ENCODE peak calls at places on chromosomes 7 and 10, in five cellular contexts. H, Z, A, U and N are unnamed samples. For H3K27me3, the result is how much of the 10 kb centered on the place peaks cover.

GRCh38 chr10:125123363-125124113 is 36.8 kb downstream of the CTBP2 start:
- DNase-seq in H (peak), Z (peak), A (no peak), U (no peak), N (peak)

GRCh38 chr10:74544106-74544505 is 282.3 kb upstream of the KAT6B start:
- DNase-seq in H (no peak), Z (no peak), A (no peak), U (no peak), N (no peak)

GRCh38 chr10:5887029-5887428 is 2.7 kb downstream of the ANKRD16 start:
- DNase-seq in H (no peak), Z (no peak), A (no peak), U (no peak), N (no peak)

GRCh38 chr7:4020086-4020485 is 662.0 kb upstream of the FOXK1 start:
- DNase-seq in H (no peak), Z (no peak), A (no peak), U (no peak), N (no peak)

GRCh38 chr10:819326-819725 is 112.2 kb downstream of the LARP4B start:
- DNase-seq in H (no peak), Z (peak), A (no peak), U (no peak), N (no peak)

GRCh38 chr7:139698278-139698677 is 79.5 kb downstream of the HIPK2 start:
- DNase-seq in H (no peak), Z (no peak), A (no peak), U (no peak), N (no peak)

GRCh38 chr7:155381852-155382801 is 75.8 kb upstream of the EN2 start:
- DNase-seq in H (no peak), Z (no peak), A (no peak), U (no peak), N (no peak)

GRCh38 chr10:15168296-15168780 is at the start of gene NMT2:
- DNase-seq in H (no peak), Z (no peak), A (no peak), U (peak), N (peak)

GRCh38 chr10:122263971-122264370 is 7.1 kb upstream of the BTBD16 start:
- DNase-seq in H (no peak), Z (peak), A (peak), U (no peak), N (no peak)

GRCh38 chr7:155495440-155496248 is 37.7 kb downstream of the EN2 start:
- DNase-seq in H (no peak), Z (no peak), A (no peak), U (no peak), N (no peak)

GRCh38 chr7:141076377-141076776 is 2.5 kb downstream of the TMEM178B start:
- DNase-seq in H (no peak), Z (no peak), A (no peak), U (no peak), N (no peak)

GRCh38 chr10:70109064-70109729 is 23.4 kb downstream of the AIFM2 start:
- DNase-seq in H (no peak), Z (no peak), A (no peak), U (no peak), N (no peak)

GRCh38 chr10:123536176-123536845 is 129.8 kb upstream of the GPR26 start:
- DNase-seq in H (no peak), Z (no peak), A (no peak), U (no peak), N (no peak)

GRCh38 chr10:77230194-77230593 is 407.4 kb downstream of the KCNMA1 start:
- DNase-seq in H (no peak), Z (no peak), A (no peak), U (no peak), N (no peak)

GRCh38 chr7:141072548-141073172 is 1.2 kb upstream of the TMEM178B start:
- DNase-seq in H (peak), Z (peak), A (peak), U (no peak), N (no peak)

GRCh38 chr10:123835575-123835974 is 56.0 kb downstream of the CPXM2 start:
- DNase-seq in H (no peak), Z (no peak), A (no peak), U (no peak), N (no peak)

GRCh38 chr7:6578114-6579084 is 1.1 kb downstream of the ZDHHC4 start:
- DNase-seq in H (no peak), Z (no peak), A (peak), U (peak), N (no peak)

GRCh38 chr7:131540491-131541162 is 15.8 kb downstream of the PODXL start:
- DNase-seq in H (no peak), Z (no peak), A (no peak), U (no peak), N (no peak)

GRCh38 chr7:151901313-151901669 is 24.4 kb upstream of the PRKAG2 start:
- DNase-seq in H (peak), Z (no peak), A (no peak), U (no peak), N (peak)

GRCh38 chr7:154433632-154434598 is 381.7 kb downstream of the DPP6 start:
- DNase-seq in H (no peak), Z (no peak), A (no peak), U (no peak), N (no peak)

GRCh38 chr10:320787-321186 is 185.5 kb downstream of the ZMYND11 start:
- DNase-seq in H (no peak), Z (no peak), A (no peak), U (no peak), N (no peak)

GRCh38 chr7:34260282-34260681 is 354.9 kb downstream of the BMPER start:
- DNase-seq in H (no peak), Z (peak), A (peak), U (no peak), N (no peak)

GRCh38 chr7:13279854-13280435 is 592.5 kb downstream of the ARL4A start:
- DNase-seq in H (no peak), Z (no peak), A (peak), U (no peak), N (no peak)

GRCh38 chr7:117323585-117323876 is 673 bp upstream of the WNT2 start:
- DNase-seq in H (no peak), Z (peak), A (no peak), U (no peak), N (no peak)

GRCh38 chr10:95406651-95407280 is 116.0 kb upstream of the PDLIM1 start:
- DNase-seq in H (peak), Z (no peak), A (peak), U (no peak), N (peak)

GRCh38 chr7:84841809-84842208 is 345.0 kb downstream of the SEMA3D start:
- DNase-seq in H (no peak), Z (no peak), A (no peak), U (no peak), N (no peak)

GRCh38 chr10:97713828-97714400 is 384 bp downstream of the MARVELD1 start:
- DNase-seq in H (peak), Z (peak), A (peak), U (peak), N (peak)

GRCh38 chr7:112009081-112009480 is 197.1 kb downstream of the DOCK4 start:
- DNase-seq in H (no peak), Z (peak), A (no peak), U (no peak), N (no peak)

GRCh38 chr10:91924212-91925021 is 847 bp downstream of the BTAF1 start:
- DNase-seq in H (no peak), Z (no peak), A (no peak), U (no peak), N (no peak)

GRCh38 chr7:85765698-85766298 is 578.9 kb upstream of the SEMA3D start:
- DNase-seq in H (no peak), Z (no peak), A (peak), U (peak), N (no peak)

GRCh38 chr10:90193240-90193985 is 492.0 kb downstream of the KIF20B start:
- DNase-seq in H (no peak), Z (peak), A (no peak), U (no peak), N (no peak)

GRCh38 chr7:140896996-140897395 is 27.7 kb downstream of the BRAF start:
- DNase-seq in H (no peak), Z (no peak), A (no peak), U (no peak), N (no peak)

GRCh38 chr10:29897999-29898716 is 161.2 kb downstream of the JCAD start:
- DNase-seq in H (no peak), Z (no peak), A (no peak), U (no peak), N (no peak)

GRCh38 chr10:132961-133898 is 2.0 kb upstream of the ZMYND11 start:
- DNase-seq in H (no peak), Z (peak), A (peak), U (peak), N (no peak)

GRCh38 chr7:106895246-106895864 is 30.3 kb downstream of the PIK3CG start:
- DNase-seq in H (no peak), Z (no peak), A (no peak), U (no peak), N (no peak)

GRCh38 chr10:114474989-114475388 is 70.7 kb upstream of the AFAP1L2 start:
- DNase-seq in H (no peak), Z (no peak), A (no peak), U (no peak), N (no peak)

GRCh38 chr7:24757799-24758275 is 573 bp upstream of the GSDME start:
- DNase-seq in H (no peak), Z (peak), A (peak), U (no peak), N (no peak)

DNA sequence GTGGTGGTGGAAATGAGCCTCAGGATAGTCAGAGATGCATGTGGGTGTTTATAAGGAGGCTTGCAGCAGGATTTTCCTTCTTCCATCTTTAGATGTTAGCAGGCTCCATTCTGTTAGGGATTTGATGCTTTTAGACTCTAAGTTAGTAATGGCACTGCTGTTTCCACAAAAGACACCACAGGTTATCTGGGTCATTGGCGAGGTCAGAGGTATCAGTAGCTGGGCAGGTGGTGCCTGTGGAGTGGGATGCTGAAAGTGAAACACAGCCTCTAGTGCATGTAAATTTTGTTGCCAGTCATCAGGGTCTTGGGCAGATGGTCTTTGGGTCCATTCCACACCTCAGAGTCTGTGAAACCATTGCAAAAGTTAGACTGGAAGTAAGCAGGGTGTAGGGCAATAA is 833 bp upstream of the PAX4 start:
- DNase-seq in H (no peak), Z (no peak), A (no peak), U (no peak), N (no peak)
- H3K27me3 ChIP-seq in H (under half), Z (half or more), A (half or more), U (under half), N (under half)

GRCh38 chr7:44764665-44765578 is 16.3 kb downstream of the ZMIZ2 start:
- DNase-seq in H (peak), Z (no peak), A (no peak), U (peak), N (no peak)
- TF ChIP-seq CTCF in H (no peak), Z (peak), A (no peak), U (peak), N (no peak)

GRCh38 chr10:128040096-128040495 is 86.1 kb downstream of the MKI67 start:
- DNase-seq in H (no peak), Z (no peak), A (no peak), U (no peak), N (no peak)

GRCh38 chr10:128043259-128044045 is 82.8 kb downstream of the MKI67 start:
- DNase-seq in H (no peak), Z (no peak), A (no peak), U (no peak), N (no peak)

GRCh38 chr10:128044186-128044585 is 82.0 kb downstream of the MKI67 start:
- DNase-seq in H (no peak), Z (no peak), A (no peak), U (no peak), N (no peak)

GRCh38 chr10:128042131-128042610 is 84.1 kb downstream of the MKI67 start:
- DNase-seq in H (no peak), Z (no peak), A (no peak), U (no peak), N (no peak)

DNA sequence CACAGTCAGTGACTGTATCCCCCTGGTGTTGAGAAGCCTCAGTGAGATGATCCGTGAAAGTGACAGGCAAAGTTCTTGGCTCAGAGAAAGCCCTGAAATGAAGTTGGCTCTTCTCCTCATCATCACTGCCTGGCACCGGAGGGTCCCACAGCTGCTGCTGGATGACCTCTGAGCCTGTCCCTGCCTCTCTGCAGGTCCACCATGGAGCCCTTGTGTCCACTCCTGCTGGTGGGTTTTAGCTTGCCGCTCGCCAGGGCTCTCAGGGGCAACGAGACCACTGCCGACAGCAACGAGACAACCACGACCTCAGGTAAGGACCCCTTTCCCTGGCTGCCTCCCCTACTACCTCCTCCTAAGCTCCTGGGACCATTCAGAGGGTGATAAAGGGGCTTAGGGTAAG is 85.5 kb downstream of the MKI67 start:
- DNase-seq in H (no peak), Z (no peak), A (no peak), U (no peak), N (no peak)
- H3K27me3 ChIP-seq in H (under half), Z (under half), A (under half), U (under half), N (under half)

GRCh38 chr10:12484945-12485805 is 135.8 kb downstream of the CAMK1D start:
- DNase-seq in H (no peak), Z (peak), A (no peak), U (peak), N (peak)
- TF ChIP-seq CTCF in H (no peak), Z (no peak), A (no peak), U (peak), N (no peak)

DNA sequence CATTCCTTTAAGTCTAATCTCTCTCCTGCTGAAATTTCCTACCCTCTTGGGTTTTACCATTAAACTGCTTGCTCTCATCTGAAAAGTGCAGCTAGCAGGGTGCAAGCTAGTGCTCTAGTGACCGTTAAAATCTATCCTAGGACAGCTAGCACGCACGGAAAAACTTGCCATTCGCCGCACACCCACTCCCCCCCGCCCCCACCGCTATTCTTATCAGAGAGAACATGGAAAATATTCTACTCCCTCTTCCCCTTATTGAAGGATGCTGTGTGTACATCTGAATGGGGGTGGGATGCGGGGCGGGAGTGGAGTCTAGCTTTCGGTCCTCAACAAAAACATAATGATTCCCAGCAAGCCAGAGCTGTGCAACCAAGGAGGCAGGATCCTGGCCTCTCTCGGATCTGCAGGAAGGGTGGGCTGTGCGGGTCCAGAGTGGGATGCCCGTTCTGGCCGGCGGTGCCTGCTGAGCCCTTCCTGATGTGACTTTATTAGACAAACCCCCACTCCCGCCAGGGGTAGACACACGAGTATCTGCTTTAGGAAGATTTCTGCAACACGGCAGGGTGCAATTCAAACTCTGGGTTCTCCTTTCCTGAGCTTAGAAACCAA is 1.1 kb upstream of the ADRA2A start:
- DNase-seq in H (no peak), Z (no peak), A (no peak), U (no peak), N (no peak)
- H3K27me3 ChIP-seq in H (under half), Z (under half), A (half or more), U (under half), N (under half)

GRCh38 chr7:2651336-2651735 is 19.6 kb downstream of the TTYH3 start:
- DNase-seq in H (no peak), Z (no peak), A (no peak), U (no peak), N (no peak)
- TF ChIP-seq CTCF in H (no peak), Z (peak), A (peak), U (no peak), N (no peak)

GRCh38 chr7:121327671-121328070 is 1.1 kb upstream of the WNT16 start:
- DNase-seq in H (no peak), Z (no peak), A (no peak), U (no peak), N (no peak)
- H3K27me3 ChIP-seq in H (under half), Z (under half), A (half or more), U (under half), N (half or more)

GRCh38 chr10:117552156-117552620 is 9.6 kb downstream of the EMX2 start:
- DNase-seq in H (no peak), Z (no peak), A (no peak), U (peak), N (no peak)

GRCh38 chr10:117552759-117553158 is 10.2 kb downstream of the EMX2 start:
- DNase-seq in H (no peak), Z (no peak), A (no peak), U (no peak), N (no peak)

GRCh38 chr10:117554371-117554770 is 11.8 kb downstream of the EMX2 start:
- DNase-seq in H (no peak), Z (no peak), A (no peak), U (no peak), N (no peak)

GRCh38 chr10:117553815-117554172 is 11.2 kb downstream of the EMX2 start:
- DNase-seq in H (no peak), Z (no peak), A (no peak), U (no peak), N (no peak)

DNA sequence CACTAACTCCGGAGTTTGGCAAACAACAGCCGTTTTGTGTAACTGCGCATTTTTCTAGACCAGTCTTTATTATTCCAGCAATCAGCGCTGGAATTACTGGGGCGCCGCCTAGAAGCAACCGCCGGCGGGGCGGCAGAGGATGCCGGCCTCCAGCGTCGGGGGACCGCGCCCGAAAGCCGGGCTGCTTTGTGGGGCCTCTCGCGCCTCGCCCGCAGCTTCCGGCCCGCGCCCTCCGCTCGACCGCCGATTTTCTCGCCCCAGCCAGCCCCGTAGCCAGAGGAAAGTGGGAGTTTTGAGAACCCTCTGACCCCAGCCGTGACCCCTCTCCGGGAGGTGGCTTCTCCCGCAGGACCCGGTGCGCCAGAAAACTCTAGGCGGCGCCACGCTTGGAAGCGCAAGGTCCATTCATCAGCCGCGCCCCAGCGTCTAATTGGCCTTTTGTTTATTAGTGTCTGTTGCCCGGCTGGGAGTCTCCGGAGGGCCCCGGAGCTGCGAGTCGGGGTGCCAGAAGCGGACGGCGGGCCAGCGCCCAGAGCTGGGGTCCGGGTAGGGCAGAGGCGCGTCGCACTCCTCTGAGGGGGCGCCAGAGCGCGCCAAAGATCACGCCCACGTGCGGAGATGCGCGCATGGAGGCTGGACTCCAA is 10.7 kb downstream of the EMX2 start:
- DNase-seq in H (no peak), Z (no peak), A (no peak), U (no peak), N (no peak)
- TF ChIP-seq CTCF in H (peak), Z (no peak), A (peak), U (no peak), N (no peak)

GRCh38 chr7:55020481-55020871 is 1.7 kb downstream of the EGFR start:
- DNase-seq in H (peak), Z (peak), A (peak), U (peak), N (peak)
- H3K27me3 ChIP-seq in H (under half), Z (under half), A (under half), U (under half), N (under half)